ENCODE peak calls at places on chromosomes 12 and 14, in six cellular contexts. Y, W, C, V, Q and F are unnamed samples.

GRCh38 chr12:106097011-106097410 is 41.7 kb downstream of the NUAK1 start:
- DNase-seq in Y (no peak), W (no peak), C (no peak), V (no peak), Q (no peak), F (no peak)

GRCh38 chr12:62947364-62947763 is 12.4 kb upstream of the PPM1H start:
- DNase-seq in Y (no peak), W (no peak), C (no peak), V (no peak), Q (no peak), F (no peak)

GRCh38 chr12:32270818-32271710 is 128.3 kb upstream of the FGD4 start:
- DNase-seq in Y (no peak), W (peak), C (no peak), V (no peak), Q (no peak), F (no peak)

GRCh38 chr14:72906879-72907278 is 13.0 kb upstream of the DPF3 start:
- DNase-seq in Y (no peak), W (no peak), C (no peak), V (no peak), Q (no peak), F (no peak)

GRCh38 chr14:34237098-34237497 is 224.9 kb downstream of the SPTSSA start:
- DNase-seq in Y (no peak), W (no peak), C (no peak), V (no peak), Q (no peak), F (no peak)

GRCh38 chr14:49619730-49620129 is 696 bp downstream of the RPL36AL start:
- DNase-seq in Y (no peak), W (no peak), C (no peak), V (no peak), Q (no peak), F (no peak)

GRCh38 chr14:23054000-23054811 is 3.1 kb downstream of the CDH24 start:
- DNase-seq in Y (peak), W (no peak), C (no peak), V (no peak), Q (no peak), F (no peak)

GRCh38 chr12:6213969-6214368 is 13.8 kb downstream of the CD9 start:
- DNase-seq in Y (no peak), W (no peak), C (no peak), V (no peak), Q (no peak), F (no peak)

GRCh38 chr12:109098142-109098652 is 800 bp downstream of the UNG start:
- DNase-seq in Y (no peak), W (peak), C (peak), V (no peak), Q (peak), F (no peak)

GRCh38 chr12:100348657-100349454 is 8.0 kb upstream of the SLC17A8 start:
- DNase-seq in Y (no peak), W (peak), C (no peak), V (no peak), Q (peak), F (no peak)

GRCh38 chr12:127485528-127485927 is 781.4 kb upstream of the TMEM132C start:
- DNase-seq in Y (peak), W (peak), C (no peak), V (no peak), Q (peak), F (no peak)
- TF ChIP-seq CTCF in Y (no peak), W (peak), C (no peak), V (no peak), Q (no peak), F (no peak)

GRCh38 chr14:64963611-64964010 is 8.5 kb downstream of the RAB15 start:
- DNase-seq in Y (no peak), W (no peak), C (no peak), V (no peak), Q (no peak), F (no peak)

GRCh38 chr14:64956697-64957412 is 14.3 kb upstream of the GPX2 start:
- DNase-seq in Y (no peak), W (no peak), C (no peak), V (no peak), Q (no peak), F (no peak)

GRCh38 chr14:64958743-64959142 is 13.4 kb downstream of the RAB15 start:
- DNase-seq in Y (no peak), W (no peak), C (no peak), V (no peak), Q (no peak), F (no peak)

GRCh38 chr14:64958201-64958600 is 13.9 kb downstream of the RAB15 start:
- DNase-seq in Y (no peak), W (no peak), C (no peak), V (no peak), Q (no peak), F (no peak)

DNA sequence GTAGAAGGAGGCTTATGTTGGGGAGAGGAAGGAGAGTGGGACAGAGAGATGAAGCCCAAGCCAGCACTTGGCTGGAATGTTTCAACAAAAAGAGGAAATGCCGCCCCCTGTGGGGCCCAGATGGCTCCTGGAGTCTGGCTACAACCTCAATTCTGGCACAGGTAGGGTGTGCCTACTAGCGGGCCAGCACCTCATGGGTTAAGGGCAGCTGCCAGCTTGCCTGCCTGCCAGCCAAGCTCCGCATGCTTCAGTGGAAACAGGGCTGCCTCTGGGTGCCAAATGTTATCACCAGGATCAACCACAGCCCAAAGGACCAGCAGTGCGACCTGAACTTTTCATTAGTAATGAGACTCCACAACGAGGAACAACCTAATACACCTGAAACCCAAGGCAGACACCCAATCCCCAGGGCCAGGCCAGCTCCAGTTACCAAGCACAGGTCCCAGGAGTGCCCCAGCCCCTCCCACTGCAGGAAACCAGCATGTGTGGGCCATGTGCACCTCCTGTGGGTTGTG is 11.3 kb downstream of the RAB15 start:
- DNase-seq in Y (no peak), W (no peak), C (no peak), V (no peak), Q (no peak), F (no peak)
- TF ChIP-seq CTCF in Y (peak), W (peak), C (no peak), V (no peak), Q (no peak), F (no peak)

GRCh38 chr12:56688129-56688845 is at the start of gene PTGES3:
- DNase-seq in Y (peak), W (peak), C (peak), V (peak), Q (peak), F (peak)
- TF ChIP-seq CTCF in Y (no peak), W (no peak), C (no peak), V (no peak), Q (no peak), F (no peak)

GRCh38 chr14:99479903-99480855 is 480 bp downstream of the SETD3 start:
- DNase-seq in Y (peak), W (peak), C (no peak), V (peak), Q (peak), F (peak)
- TF ChIP-seq CTCF in Y (no peak), W (no peak), C (no peak), V (peak), Q (no peak), F (peak)

GRCh38 chr12:80068173-80068572 is 31.2 kb upstream of the OTOGL start:
- DNase-seq in Y (peak), W (no peak), C (no peak), V (no peak), Q (no peak), F (no peak)
- TF ChIP-seq CTCF in Y (peak), W (no peak), C (no peak), V (no peak), Q (no peak), F (no peak)

GRCh38 chr12:58416211-58416610 is 474.8 kb downstream of the ATP23 start:
- DNase-seq in Y (no peak), W (peak), C (no peak), V (no peak), Q (no peak), F (no peak)
- TF ChIP-seq CTCF in Y (no peak), W (peak), C (no peak), V (no peak), Q (no peak), F (no peak)

GRCh38 chr14:69261761-69262331 is 1.9 kb downstream of the GALNT16 start:
- DNase-seq in Y (no peak), W (no peak), C (no peak), V (no peak), Q (no peak), F (no peak)

GRCh38 chr14:69260246-69260978 is 454 bp downstream of the GALNT16 start:
- DNase-seq in Y (peak), W (no peak), C (peak), V (no peak), Q (peak), F (peak)

GRCh38 chr14:69262516-69262915 is 2.6 kb downstream of the GALNT16 start:
- DNase-seq in Y (no peak), W (no peak), C (no peak), V (no peak), Q (no peak), F (no peak)

GRCh38 chr14:69259531-69260245 is at the start of gene GALNT16:
- DNase-seq in Y (peak), W (peak), C (peak), V (peak), Q (peak), F (peak)

DNA sequence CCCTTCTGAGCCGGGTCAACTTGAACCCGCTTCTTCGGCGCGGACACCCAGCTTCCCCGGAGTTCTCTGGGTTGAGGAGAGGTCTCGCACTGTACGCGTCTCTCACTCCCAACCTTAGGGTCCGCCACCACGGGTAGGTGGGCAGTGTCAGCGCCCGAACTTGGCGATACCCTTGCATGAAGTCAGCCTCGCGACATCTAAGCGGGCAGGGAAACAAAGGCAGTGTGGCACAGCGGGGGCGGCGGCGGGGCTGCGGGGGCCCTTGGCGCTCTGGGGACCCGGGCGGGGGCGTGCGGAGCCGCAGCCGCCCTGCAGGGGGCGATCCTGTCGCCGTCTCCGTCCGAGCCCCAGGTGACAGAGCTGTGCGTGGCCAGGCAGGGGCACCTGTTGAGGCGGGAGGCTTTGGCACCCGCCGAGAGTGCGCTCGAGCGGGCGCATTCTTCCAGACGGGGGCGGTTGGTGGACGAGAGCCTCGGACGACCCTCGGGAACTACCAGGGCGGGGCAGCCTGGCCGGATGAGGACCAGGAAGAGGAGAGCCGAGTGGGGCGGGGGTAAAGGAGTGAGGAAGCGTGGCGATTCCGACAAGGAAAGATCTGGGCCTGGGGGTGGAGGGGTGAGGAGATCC is 1.1 kb downstream of the GALNT16 start:
- DNase-seq in Y (peak), W (no peak), C (no peak), V (peak), Q (peak), F (peak)
- TF ChIP-seq CTCF in Y (peak), W (peak), C (peak), V (peak), Q (no peak), F (peak)

GRCh38 chr12:122227341-122227740 is 1.5 kb upstream of the DIABLO start:
- DNase-seq in Y (no peak), W (no peak), C (no peak), V (peak), Q (no peak), F (no peak)
- TF ChIP-seq CTCF in Y (no peak), W (no peak), C (no peak), V (no peak), Q (no peak), F (no peak)

GRCh38 chr14:37864861-37865718 is 269.7 kb downstream of the TTC6 start:
- DNase-seq in Y (no peak), W (peak), C (no peak), V (no peak), Q (peak), F (no peak)
- TF ChIP-seq CTCF in Y (no peak), W (no peak), C (no peak), V (no peak), Q (no peak), F (no peak)

GRCh38 chr12:130459916-130460315 is 122.2 kb downstream of the PIWIL1 start:
- DNase-seq in Y (peak), W (no peak), C (no peak), V (no peak), Q (no peak), F (no peak)
- TF ChIP-seq CTCF in Y (peak), W (no peak), C (no peak), V (no peak), Q (no peak), F (no peak)